ENCODE peak calls at places on chromosomes 11 and 22, in five cellular contexts. Y, K, V, T and C are unnamed samples.

GRCh38 chr22:44620129-44620840 is 81.7 kb upstream of the PRR5 start:
- DNase-seq in K (peak; percentile 45), T (peak; percentile 18), V (no peak), Y (peak; percentile 54), C (peak; percentile 20)

GRCh38 chr11:12103411-12104225 is 6.8 kb upstream of the MICAL2 start:
- DNase-seq in Y (peak; percentile 11), T (no peak), K (no peak), V (no peak), C (no peak)

GRCh38 chr22:41052661-41053490 is 39.5 kb upstream of the EP300 start:
- DNase-seq in K (peak; percentile 49), V (no peak), T (no peak), Y (no peak), C (no peak)

GRCh38 chr22:19962909-19963806 is 21.5 kb upstream of the TXNRD2 start:
- DNase-seq in T (no peak), K (peak; percentile 36), V (no peak), Y (no peak), C (no peak)

GRCh38 chr22:43883719-43884415 is 7.9 kb downstream of the PNPLA5 start:
- DNase-seq in V (no peak), Y (no peak), K (no peak), T (no peak), C (no peak)

GRCh38 chr22:22403771-22404170 is 104.8 kb downstream of the ZNF280B start:
- DNase-seq in K (no peak), Y (no peak), V (no peak), T (no peak), C (no peak)

GRCh38 chr11:9459573-9460321 is 1.1 kb upstream of the ZNF143 start:
- DNase-seq in T (peak; percentile 46), K (peak; percentile 69), Y (no peak), V (peak; percentile 52), C (peak; percentile 20)

GRCh38 chr11:23540101-23540561 is 679.9 kb upstream of the CCDC179 start:
- DNase-seq in K (peak; percentile 49), V (peak; percentile 22), Y (no peak), T (peak; percentile 78), C (peak; percentile 1)

GRCh38 chr11:57515332-57516060 is at the start of gene SLC43A1:
- DNase-seq in T (peak; percentile 40), K (peak; percentile 62), V (peak; percentile 23), Y (peak; percentile 70), C (no peak)

GRCh38 chr22:32644252-32645100 is 157.0 kb upstream of the TIMP3 start:
- DNase-seq in V (no peak), T (no peak), K (peak; percentile 14), Y (peak; percentile 62), C (no peak)

GRCh38 chr11:47393163-47394049 is 15.0 kb upstream of the SLC39A13 start:
- DNase-seq in Y (peak; percentile 65), V (no peak), T (no peak), K (peak; percentile 47), C (no peak)

GRCh38 chr11:30879322-30880020 is 293.3 kb upstream of the MPPED2 start:
- DNase-seq in T (peak; percentile 93), V (peak; percentile 96), Y (no peak), K (peak; percentile 3), C (peak; percentile 79)

GRCh38 chr22:42317691-42318547 is 47.5 kb upstream of the TCF20 start:
- DNase-seq in V (peak; percentile 71), Y (no peak), T (peak; percentile 63), K (no peak), C (peak; percentile 30)

GRCh38 chr11:129283141-129283540 is 91.0 kb upstream of the ARHGAP32 start:
- DNase-seq in T (no peak), V (no peak), K (no peak), Y (no peak), C (no peak)

GRCh38 chr11:34432822-34433221 is 5.9 kb upstream of the CAT start:
- DNase-seq in Y (peak; percentile 24), T (no peak), V (no peak), K (no peak), C (no peak)

GRCh38 chr11:29272019-29272654 is 744.7 kb downstream of the KCNA4 start:
- DNase-seq in V (no peak), Y (no peak), T (no peak), K (peak; percentile 64), C (no peak)

GRCh38 chr11:67572747-67573419 is 10.7 kb upstream of the GSTP1 start:
- DNase-seq in V (peak; percentile 62), Y (peak; percentile 41), T (peak; percentile 58), K (peak; percentile 57), C (no peak)

GRCh38 chr11:17351510-17352176 is at the start of gene NCR3LG1:
- DNase-seq in K (peak; percentile 72), V (peak; percentile 67), T (peak; percentile 31), Y (peak; percentile 63), C (no peak)